ENCODE peak calls at places on chromosomes 5 and 9, in nine cellular contexts. One of them, this sample, is unnamed.

GRCh38 chr5:158382473-158382872 is 523.5 kb upstream of the CLINT1 start:
- DNase-seq in HFF-Myc: peak
- DNase-seq in cardiac fibroblast: peak
- DNase-seq in HL-60: peak
- DNase-seq in fibroblast of lung: peak
- DNase-seq in fibroblast of mammary gland: peak
- DNase-seq in esophagus squamous epithelium: peak
- DNase-seq in adrenal gland: peak
- DNase-seq in AG09309: peak
- DNase-seq in this sample: peak

GRCh38 chr5:118692811-118693342 is 295.5 kb downstream of the DTWD2 start:
- DNase-seq in HFF-Myc: no peak
- DNase-seq in cardiac fibroblast: no peak
- DNase-seq in HL-60: no peak
- DNase-seq in fibroblast of lung: no peak
- DNase-seq in fibroblast of mammary gland: no peak
- DNase-seq in esophagus squamous epithelium: no peak
- DNase-seq in adrenal gland: no peak
- DNase-seq in AG09309: no peak
- DNase-seq in this sample: no peak

GRCh38 chr5:135295852-135296251 is 103.2 kb downstream of the MACROH2A1 start:
- DNase-seq in HFF-Myc: no peak
- DNase-seq in cardiac fibroblast: no peak
- DNase-seq in HL-60: no peak
- DNase-seq in fibroblast of lung: no peak
- DNase-seq in fibroblast of mammary gland: no peak
- DNase-seq in esophagus squamous epithelium: no peak
- DNase-seq in adrenal gland: no peak
- DNase-seq in AG09309: no peak
- DNase-seq in this sample: no peak

GRCh38 chr5:115246361-115246991 is 16.2 kb downstream of the PGGT1B start:
- DNase-seq in HFF-Myc: no peak
- DNase-seq in cardiac fibroblast: peak
- DNase-seq in HL-60: no peak
- DNase-seq in fibroblast of lung: peak
- DNase-seq in fibroblast of mammary gland: peak
- DNase-seq in esophagus squamous epithelium: no peak
- DNase-seq in adrenal gland: no peak
- DNase-seq in AG09309: no peak
- DNase-seq in this sample: peak

GRCh38 chr9:124784503-124784902 is 7.6 kb downstream of the OLFML2A start:
- DNase-seq in HFF-Myc: no peak
- DNase-seq in cardiac fibroblast: peak
- DNase-seq in HL-60: no peak
- DNase-seq in fibroblast of lung: no peak
- DNase-seq in fibroblast of mammary gland: peak
- DNase-seq in esophagus squamous epithelium: no peak
- DNase-seq in adrenal gland: no peak
- DNase-seq in AG09309: no peak
- DNase-seq in this sample: peak

GRCh38 chr9:121641228-121641611 is 10.2 kb upstream of the DAB2IP start:
- DNase-seq in HFF-Myc: no peak
- DNase-seq in cardiac fibroblast: no peak
- DNase-seq in HL-60: no peak
- DNase-seq in fibroblast of lung: no peak
- DNase-seq in fibroblast of mammary gland: no peak
- DNase-seq in esophagus squamous epithelium: no peak
- DNase-seq in adrenal gland: no peak
- DNase-seq in AG09309: no peak
- DNase-seq in this sample: no peak

GRCh38 chr9:114035221-114035844 is 42.8 kb downstream of the AMBP start:
- DNase-seq in HFF-Myc: no peak
- DNase-seq in cardiac fibroblast: no peak
- DNase-seq in HL-60: no peak
- DNase-seq in fibroblast of lung: no peak
- DNase-seq in fibroblast of mammary gland: no peak
- DNase-seq in esophagus squamous epithelium: no peak
- DNase-seq in adrenal gland: peak
- DNase-seq in AG09309: no peak
- DNase-seq in this sample: no peak

GRCh38 chr5:133930061-133930823 is 38.2 kb downstream of the C5orf15 start:
- DNase-seq in HFF-Myc: no peak
- DNase-seq in cardiac fibroblast: peak
- DNase-seq in HL-60: no peak
- DNase-seq in fibroblast of lung: peak
- DNase-seq in fibroblast of mammary gland: peak
- DNase-seq in esophagus squamous epithelium: no peak
- DNase-seq in adrenal gland: peak
- DNase-seq in AG09309: no peak
- DNase-seq in this sample: peak

GRCh38 chr5:178453224-178453623 is 137.0 kb downstream of the COL23A1 start:
- DNase-seq in HFF-Myc: no peak
- DNase-seq in cardiac fibroblast: peak
- DNase-seq in HL-60: no peak
- DNase-seq in fibroblast of lung: peak
- DNase-seq in fibroblast of mammary gland: peak
- DNase-seq in esophagus squamous epithelium: no peak
- DNase-seq in adrenal gland: no peak
- DNase-seq in AG09309: peak
- DNase-seq in this sample: peak

GRCh38 chr5:17944046-17944445 is 309.8 kb downstream of the TAF11L14 start:
- DNase-seq in HFF-Myc: no peak
- DNase-seq in cardiac fibroblast: no peak
- DNase-seq in HL-60: no peak
- DNase-seq in fibroblast of lung: no peak
- DNase-seq in fibroblast of mammary gland: no peak
- DNase-seq in esophagus squamous epithelium: no peak
- DNase-seq in adrenal gland: no peak
- DNase-seq in AG09309: no peak
- DNase-seq in this sample: no peak

GRCh38 chr5:147080391-147080790 is 154.4 kb upstream of the STK32A start:
- DNase-seq in HFF-Myc: no peak
- DNase-seq in cardiac fibroblast: no peak
- DNase-seq in HL-60: no peak
- DNase-seq in fibroblast of lung: no peak
- DNase-seq in fibroblast of mammary gland: no peak
- DNase-seq in esophagus squamous epithelium: no peak
- DNase-seq in adrenal gland: no peak
- DNase-seq in AG09309: no peak
- DNase-seq in this sample: no peak

GRCh38 chr5:67246108-67246507 is 49.5 kb upstream of the CD180 start:
- DNase-seq in HFF-Myc: peak
- DNase-seq in cardiac fibroblast: peak
- DNase-seq in HL-60: peak
- DNase-seq in fibroblast of lung: peak
- DNase-seq in fibroblast of mammary gland: peak
- DNase-seq in esophagus squamous epithelium: no peak
- DNase-seq in adrenal gland: no peak
- DNase-seq in AG09309: no peak
- DNase-seq in this sample: peak

GRCh38 chr5:156815988-156816599 is 34.0 kb upstream of the PPP1R2B start:
- DNase-seq in HFF-Myc: peak
- DNase-seq in cardiac fibroblast: peak
- DNase-seq in HL-60: no peak
- DNase-seq in fibroblast of lung: peak
- DNase-seq in fibroblast of mammary gland: peak
- DNase-seq in esophagus squamous epithelium: no peak
- DNase-seq in adrenal gland: peak
- DNase-seq in AG09309: peak
- DNase-seq in this sample: peak

GRCh38 chr5:112691758-112692157 is 45.9 kb upstream of the APC start:
- DNase-seq in HFF-Myc: no peak
- DNase-seq in cardiac fibroblast: peak
- DNase-seq in HL-60: no peak
- DNase-seq in fibroblast of lung: no peak
- DNase-seq in fibroblast of mammary gland: peak
- DNase-seq in esophagus squamous epithelium: no peak
- DNase-seq in adrenal gland: no peak
- DNase-seq in AG09309: no peak
- DNase-seq in this sample: peak

GRCh38 chr9:137234055-137234697 is 3.5 kb downstream of the SLC34A3 start:
- DNase-seq in HFF-Myc: no peak
- DNase-seq in cardiac fibroblast: no peak
- DNase-seq in HL-60: no peak
- DNase-seq in fibroblast of lung: no peak
- DNase-seq in fibroblast of mammary gland: no peak
- DNase-seq in esophagus squamous epithelium: no peak
- DNase-seq in adrenal gland: no peak
- DNase-seq in AG09309: no peak
- DNase-seq in this sample: no peak

GRCh38 chr9:133772581-133772980 is 34.4 kb upstream of the SARDH start:
- DNase-seq in HFF-Myc: no peak
- DNase-seq in cardiac fibroblast: no peak
- DNase-seq in HL-60: no peak
- DNase-seq in fibroblast of lung: no peak
- DNase-seq in fibroblast of mammary gland: no peak
- DNase-seq in esophagus squamous epithelium: no peak
- DNase-seq in adrenal gland: no peak
- DNase-seq in AG09309: no peak
- DNase-seq in this sample: no peak

DNA sequence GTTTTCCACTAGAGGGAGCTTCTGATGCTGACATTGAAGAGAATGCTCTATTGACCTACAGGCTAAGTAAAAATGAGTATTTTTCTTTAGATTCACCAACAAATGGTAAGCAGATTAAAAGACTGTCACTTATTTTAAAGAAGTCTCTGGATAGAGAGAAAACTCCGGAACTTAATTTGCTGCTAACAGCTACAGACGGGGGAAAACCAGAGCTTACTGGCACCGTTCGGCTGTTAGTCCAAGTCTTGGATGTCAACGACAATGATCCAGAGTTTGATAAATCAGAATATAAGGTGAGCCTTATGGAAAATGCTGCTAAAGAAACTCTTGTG is 764 bp downstream of the PCDHA11 start:
- DNase-seq in HFF-Myc: no peak
- DNase-seq in cardiac fibroblast: peak
- DNase-seq in HL-60: no peak
- DNase-seq in fibroblast of lung: no peak
- DNase-seq in fibroblast of mammary gland: peak
- DNase-seq in esophagus squamous epithelium: no peak
- DNase-seq in adrenal gland: no peak
- DNase-seq in AG09309: no peak
- DNase-seq in this sample: no peak
- TF ChIP-seq CTCF in HFF-Myc: no peak
- TF ChIP-seq CTCF in cardiac fibroblast: no peak
- TF ChIP-seq CTCF in HL-60: no peak
- TF ChIP-seq CTCF in fibroblast of lung: no peak
- TF ChIP-seq CTCF in fibroblast of mammary gland: peak
- TF ChIP-seq CTCF in esophagus squamous epithelium: no peak
- TF ChIP-seq CTCF in adrenal gland: no peak
- TF ChIP-seq CTCF in AG09309: peak
- TF ChIP-seq CTCF in this sample: no peak

GRCh38 chr9:112665347-112665746 is 52.6 kb downstream of the INIP start:
- DNase-seq in HFF-Myc: no peak
- DNase-seq in cardiac fibroblast: peak
- DNase-seq in HL-60: no peak
- DNase-seq in fibroblast of lung: peak
- DNase-seq in fibroblast of mammary gland: peak
- DNase-seq in esophagus squamous epithelium: no peak
- DNase-seq in adrenal gland: no peak
- DNase-seq in AG09309: peak
- DNase-seq in this sample: peak
- TF ChIP-seq CTCF in HFF-Myc: peak
- TF ChIP-seq CTCF in cardiac fibroblast: peak
- TF ChIP-seq CTCF in HL-60: no peak
- TF ChIP-seq CTCF in fibroblast of lung: peak
- TF ChIP-seq CTCF in fibroblast of mammary gland: peak
- TF ChIP-seq CTCF in esophagus squamous epithelium: no peak
- TF ChIP-seq CTCF in adrenal gland: peak
- TF ChIP-seq CTCF in AG09309: peak
- TF ChIP-seq CTCF in this sample: peak

GRCh38 chr5:167528651-167529050 is 762.8 kb upstream of the WWC1 start:
- DNase-seq in HFF-Myc: no peak
- DNase-seq in cardiac fibroblast: no peak
- DNase-seq in HL-60: no peak
- DNase-seq in fibroblast of lung: no peak
- DNase-seq in fibroblast of mammary gland: no peak
- DNase-seq in esophagus squamous epithelium: no peak
- DNase-seq in adrenal gland: no peak
- DNase-seq in AG09309: no peak
- DNase-seq in this sample: no peak
- TF ChIP-seq CTCF in HFF-Myc: no peak
- TF ChIP-seq CTCF in cardiac fibroblast: no peak
- TF ChIP-seq CTCF in HL-60: no peak
- TF ChIP-seq CTCF in fibroblast of lung: no peak
- TF ChIP-seq CTCF in fibroblast of mammary gland: no peak
- TF ChIP-seq CTCF in esophagus squamous epithelium: no peak
- TF ChIP-seq CTCF in adrenal gland: no peak
- TF ChIP-seq CTCF in AG09309: no peak
- TF ChIP-seq CTCF in this sample: no peak

GRCh38 chr5:149315753-149316152 is 29.5 kb upstream of the GRPEL2 start:
- DNase-seq in HFF-Myc: no peak
- DNase-seq in cardiac fibroblast: no peak
- DNase-seq in HL-60: no peak
- DNase-seq in fibroblast of lung: no peak
- DNase-seq in fibroblast of mammary gland: no peak
- DNase-seq in esophagus squamous epithelium: no peak
- DNase-seq in adrenal gland: no peak
- DNase-seq in AG09309: no peak
- DNase-seq in this sample: no peak

GRCh38 chr5:149317281-149318048 is 27.8 kb upstream of the GRPEL2 start:
- DNase-seq in HFF-Myc: peak
- DNase-seq in cardiac fibroblast: peak
- DNase-seq in HL-60: peak
- DNase-seq in fibroblast of lung: peak
- DNase-seq in fibroblast of mammary gland: peak
- DNase-seq in esophagus squamous epithelium: no peak
- DNase-seq in adrenal gland: peak
- DNase-seq in AG09309: peak
- DNase-seq in this sample: peak

GRCh38 chr5:149310947-149311675 is 34.2 kb upstream of the GRPEL2 start:
- DNase-seq in HFF-Myc: peak
- DNase-seq in cardiac fibroblast: peak
- DNase-seq in HL-60: no peak
- DNase-seq in fibroblast of lung: peak
- DNase-seq in fibroblast of mammary gland: peak
- DNase-seq in esophagus squamous epithelium: no peak
- DNase-seq in adrenal gland: peak
- DNase-seq in AG09309: no peak
- DNase-seq in this sample: peak

GRCh38 chr5:149313151-149313841 is 32.0 kb upstream of the GRPEL2 start:
- DNase-seq in HFF-Myc: no peak
- DNase-seq in cardiac fibroblast: no peak
- DNase-seq in HL-60: no peak
- DNase-seq in fibroblast of lung: no peak
- DNase-seq in fibroblast of mammary gland: no peak
- DNase-seq in esophagus squamous epithelium: no peak
- DNase-seq in adrenal gland: no peak
- DNase-seq in AG09309: no peak
- DNase-seq in this sample: no peak

DNA sequence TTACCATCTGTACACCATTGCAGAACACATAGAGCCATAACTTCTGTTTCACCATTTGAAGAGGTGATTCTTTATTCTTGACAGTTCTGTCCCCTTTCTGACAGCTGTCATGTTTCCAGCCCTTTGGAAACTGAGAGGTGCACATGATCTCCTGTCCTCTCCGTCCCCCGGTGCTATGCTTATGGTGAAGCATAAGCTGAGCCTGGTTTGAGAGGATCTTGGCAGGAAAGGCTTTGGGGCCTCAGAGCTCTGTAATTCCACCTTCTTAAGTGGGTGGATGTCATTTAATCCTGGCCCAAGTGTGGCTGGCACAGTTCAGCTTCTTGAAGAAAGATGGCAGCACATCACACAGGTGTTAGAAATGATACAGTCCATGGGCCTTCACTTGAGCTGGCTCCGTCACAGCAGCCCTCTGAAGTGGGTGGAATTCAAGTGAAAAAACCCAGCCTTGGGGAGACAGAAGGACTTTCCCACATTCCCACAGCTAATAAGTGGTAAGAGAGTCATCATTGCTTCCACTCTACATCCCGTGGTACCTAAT is 30.7 kb upstream of the GRPEL2 start:
- DNase-seq in HFF-Myc: no peak
- DNase-seq in cardiac fibroblast: no peak
- DNase-seq in HL-60: no peak
- DNase-seq in fibroblast of lung: no peak
- DNase-seq in fibroblast of mammary gland: no peak
- DNase-seq in esophagus squamous epithelium: no peak
- DNase-seq in adrenal gland: no peak
- DNase-seq in AG09309: no peak
- DNase-seq in this sample: no peak
- TF ChIP-seq CTCF in HFF-Myc: no peak
- TF ChIP-seq CTCF in cardiac fibroblast: no peak
- TF ChIP-seq CTCF in HL-60: no peak
- TF ChIP-seq CTCF in fibroblast of lung: no peak
- TF ChIP-seq CTCF in fibroblast of mammary gland: no peak
- TF ChIP-seq CTCF in esophagus squamous epithelium: no peak
- TF ChIP-seq CTCF in adrenal gland: no peak
- TF ChIP-seq CTCF in AG09309: peak
- TF ChIP-seq CTCF in this sample: no peak

This sample was measured in foreskin fibroblast.